ENCODE peak calls at places on chromosomes 5 and 9, in eight cellular contexts. H is adrenal gland; J is BE2C; X is fibroblast of the aortic adventitia; A is K562; G is CD4-positive, alpha-beta T cell; Q is endothelial cell; F is heart left ventricle. P is an unnamed sample.

GRCh38 chr5:139700711-139701693 is 52.9 kb downstream of the CXXC5 start:
- DNase-seq in H (peak), J (no peak), X (no peak), A (peak), G (no peak), Q (no peak), F (no peak), P (no peak)

GRCh38 chr5:149702953-149703646 is 27.0 kb upstream of the PPARGC1B start:
- DNase-seq in H (no peak), J (no peak), X (no peak), A (peak), G (no peak), Q (no peak), F (no peak), P (no peak)

GRCh38 chr9:136572003-136572595 is 26.3 kb upstream of the NOTCH1 start:
- DNase-seq in H (no peak), J (no peak), X (peak), A (no peak), G (no peak), Q (peak), F (peak), P (no peak)

GRCh38 chr9:75880556-75880955 is 9.9 kb upstream of the PCSK5 start:
- DNase-seq in H (no peak), J (no peak), X (peak), A (no peak), G (no peak), Q (no peak), F (no peak), P (no peak)

GRCh38 chr9:101848485-101848919 is 110.1 kb upstream of the GRIN3A start:
- DNase-seq in H (no peak), J (no peak), X (no peak), A (no peak), G (no peak), Q (no peak), F (no peak), P (no peak)

GRCh38 chr9:8978334-8978733 is 1178.8 kb upstream of the DMAC1 start:
- DNase-seq in H (no peak), J (no peak), X (no peak), A (no peak), G (no peak), Q (no peak), F (no peak), P (no peak)

GRCh38 chr9:116286287-116286686 is 132.7 kb downstream of the PAPPA start:
- DNase-seq in H (no peak), J (no peak), X (peak), A (no peak), G (no peak), Q (no peak), F (no peak), P (no peak)

GRCh38 chr5:123937230-123937629 is 425.3 kb downstream of the CSNK1G3 start:
- DNase-seq in H (peak), J (peak), X (peak), A (peak), G (no peak), Q (peak), F (no peak), P (no peak)

GRCh38 chr5:148816822-148817221 is 9.6 kb upstream of the ADRB2 start:
- DNase-seq in H (no peak), J (no peak), X (no peak), A (no peak), G (no peak), Q (no peak), F (no peak), P (no peak)

GRCh38 chr5:158020555-158021418 is 161.8 kb upstream of the CLINT1 start:
- DNase-seq in H (no peak), J (no peak), X (no peak), A (no peak), G (no peak), Q (no peak), F (no peak), P (no peak)

GRCh38 chr9:70452365-70452764 is 37.9 kb upstream of the KLF9 start:
- DNase-seq in H (no peak), J (no peak), X (no peak), A (no peak), G (no peak), Q (no peak), F (no peak), P (no peak)

GRCh38 chr9:88017086-88017485 is 42.8 kb upstream of the CDK20 start:
- DNase-seq in H (no peak), J (no peak), X (peak), A (no peak), G (no peak), Q (no peak), F (no peak), P (no peak)

GRCh38 chr5:22372376-22372775 is 480.8 kb downstream of the CDH12 start:
- DNase-seq in H (no peak), J (no peak), X (no peak), A (no peak), G (no peak), Q (no peak), F (no peak), P (no peak)

GRCh38 chr5:179766726-179767455 is 26.9 kb upstream of the LTC4S start:
- DNase-seq in H (no peak), J (no peak), X (no peak), A (no peak), G (no peak), Q (no peak), F (no peak), P (no peak)

GRCh38 chr5:140312067-140312790 is 9.3 kb upstream of the PFDN1 start:
- DNase-seq in H (no peak), J (no peak), X (peak), A (no peak), G (no peak), Q (no peak), F (no peak), P (no peak)

GRCh38 chr5:178249191-178249989 is 16.8 kb upstream of the PHYKPL start:
- DNase-seq in H (no peak), J (no peak), X (peak), A (no peak), G (peak), Q (no peak), F (peak), P (no peak)

GRCh38 chr5:140362875-140363630 is 3.1 kb downstream of the SLC4A9 start:
- DNase-seq in H (peak), J (peak), X (peak), A (peak), G (peak), Q (peak), F (peak), P (peak)

GRCh38 chr9:129394920-129395279 is 216.8 kb upstream of the IER5L start:
- DNase-seq in H (no peak), J (no peak), X (no peak), A (no peak), G (no peak), Q (no peak), F (no peak), P (no peak)

GRCh38 chr9:21558079-21558478 is 76.0 kb upstream of the IFNE start:
- DNase-seq in H (no peak), J (no peak), X (peak), A (no peak), G (no peak), Q (no peak), F (no peak), P (no peak)

GRCh38 chr5:157524887-157525286 is 50.7 kb downstream of the ADAM19 start:
- DNase-seq in H (no peak), J (no peak), X (no peak), A (no peak), G (no peak), Q (no peak), F (no peak), P (no peak)

GRCh38 chr9:109856785-109857184 is 76.8 kb downstream of the PALM2AKAP2 start:
- DNase-seq in H (peak), J (peak), X (no peak), A (peak), G (no peak), Q (no peak), F (peak), P (no peak)

GRCh38 chr9:108691614-108692013 is 164.2 kb downstream of the ACTL7B start:
- DNase-seq in H (no peak), J (no peak), X (no peak), A (no peak), G (no peak), Q (no peak), F (no peak), P (no peak)

GRCh38 chr5:62489471-62489870 is 76.9 kb downstream of the IPO11 start:
- DNase-seq in H (no peak), J (no peak), X (no peak), A (no peak), G (no peak), Q (no peak), F (no peak), P (no peak)

GRCh38 chr9:127562841-127563523 is 49.1 kb upstream of the STXBP1 start:
- DNase-seq in H (no peak), J (no peak), X (peak), A (no peak), G (no peak), Q (no peak), F (no peak), P (no peak)

GRCh38 chr5:142561029-142561428 is 124.9 kb downstream of the FGF1 start:
- DNase-seq in H (no peak), J (no peak), X (peak), A (no peak), G (no peak), Q (no peak), F (no peak), P (no peak)

GRCh38 chr5:17224858-17225436 is 7.5 kb downstream of the BASP1 start:
- DNase-seq in H (no peak), J (no peak), X (no peak), A (no peak), G (no peak), Q (no peak), F (no peak), P (no peak)

GRCh38 chr5:78648359-78649219 is at the start of gene LHFPL2:
- DNase-seq in H (peak), J (peak), X (peak), A (peak), G (no peak), Q (peak), F (peak), P (peak)

GRCh38 chr9:81619353-81620008 is 69.9 kb downstream of the TLE1 start:
- DNase-seq in H (no peak), J (no peak), X (peak), A (no peak), G (no peak), Q (no peak), F (no peak), P (no peak)

GRCh38 chr9:87556039-87556438 is 58.4 kb downstream of the DAPK1 start:
- DNase-seq in H (no peak), J (no peak), X (no peak), A (no peak), G (no peak), Q (no peak), F (no peak), P (no peak)

GRCh38 chr9:4366649-4367330 is 66.9 kb upstream of the GLIS3 start:
- DNase-seq in H (peak), J (peak), X (peak), A (peak), G (no peak), Q (peak), F (no peak), P (no peak)

GRCh38 chr5:53322257-53322656 is 158.2 kb upstream of the FST start:
- DNase-seq in H (no peak), J (no peak), X (no peak), A (no peak), G (no peak), Q (no peak), F (no peak), P (no peak)

GRCh38 chr5:156094001-156094400 is 233.0 kb upstream of the SGCD start:
- DNase-seq in H (no peak), J (no peak), X (no peak), A (no peak), G (no peak), Q (no peak), F (peak), P (no peak)

GRCh38 chr9:123615381-123615780 is 259.4 kb downstream of the CRB2 start:
- DNase-seq in H (no peak), J (no peak), X (no peak), A (no peak), G (no peak), Q (no peak), F (no peak), P (no peak)

GRCh38 chr9:134243778-134244467 is 79.6 kb upstream of the RNU6ATAC start:
- DNase-seq in H (no peak), J (no peak), X (no peak), A (no peak), G (no peak), Q (no peak), F (peak), P (no peak)

GRCh38 chr5:140642718-140643117 is 3.5 kb downstream of the TMCO6 start:
- DNase-seq in H (no peak), J (no peak), X (peak), A (no peak), G (no peak), Q (no peak), F (no peak), P (no peak)

GRCh38 chr5:157446077-157446930 is 13.7 kb upstream of the NIPAL4 start:
- DNase-seq in H (no peak), J (no peak), X (no peak), A (no peak), G (no peak), Q (no peak), F (no peak), P (no peak)

GRCh38 chr9:76932778-76933177 is 26.9 kb upstream of the PRUNE2 start:
- DNase-seq in H (no peak), J (no peak), X (peak), A (no peak), G (no peak), Q (no peak), F (no peak), P (no peak)

GRCh38 chr9:110036286-110036685 is 171.7 kb downstream of the C9orf152 start:
- DNase-seq in H (no peak), J (no peak), X (peak), A (no peak), G (no peak), Q (no peak), F (no peak), P (no peak)

GRCh38 chr9:129849901-129850300 is 14.6 kb downstream of the USP20 start:
- DNase-seq in H (no peak), J (no peak), X (peak), A (no peak), G (no peak), Q (no peak), F (no peak), P (no peak)

GRCh38 chr5:132478498-132478855 is 12.1 kb downstream of the IRF1 start:
- DNase-seq in H (no peak), J (no peak), X (no peak), A (no peak), G (no peak), Q (no peak), F (no peak), P (no peak)

DNA sequence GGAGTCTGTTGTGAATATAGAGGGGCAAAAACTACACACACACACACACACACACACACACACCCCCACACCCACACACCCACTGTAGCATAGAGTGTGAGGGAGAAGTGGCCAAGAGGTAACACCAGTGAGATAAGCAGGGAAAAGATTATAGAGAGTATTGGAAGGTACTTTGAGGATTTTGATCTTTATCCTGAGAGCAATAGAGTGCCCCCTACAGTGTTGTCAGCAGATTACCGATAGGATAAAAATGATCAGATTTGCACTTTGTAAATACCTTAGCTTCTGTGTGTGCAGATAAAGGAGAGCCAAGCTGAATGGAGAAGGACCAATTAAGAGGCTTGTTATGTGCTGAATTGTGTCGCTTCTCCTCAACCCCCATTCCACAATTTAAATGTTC is 32.3 kb downstream of the ERCC6L2 start:
- DNase-seq in H (no peak), J (no peak), X (no peak), A (no peak), G (no peak), Q (no peak), F (no peak), P (no peak)
- TF ChIP-seq CTCF in H (no peak), J (peak), X (no peak), A (no peak), G (no peak), Q (peak), F (no peak), P (peak)

GRCh38 chr5:61010759-61011460 is 65.9 kb downstream of the NDUFAF2 start:
- DNase-seq in H (no peak), J (no peak), X (no peak), A (peak), G (no peak), Q (peak), F (no peak), P (no peak)
- TF ChIP-seq CTCF in H (no peak), J (peak), X (peak), A (peak), G (no peak), Q (peak), F (no peak), P (peak)

GRCh38 chr9:72753261-72753893 is 199.5 kb downstream of the ALDH1A1 start:
- DNase-seq in H (no peak), J (no peak), X (peak), A (no peak), G (no peak), Q (no peak), F (no peak), P (no peak)
- TF ChIP-seq CTCF in H (peak), J (no peak), X (peak), A (no peak), G (no peak), Q (no peak), F (no peak), P (peak)

DNA sequence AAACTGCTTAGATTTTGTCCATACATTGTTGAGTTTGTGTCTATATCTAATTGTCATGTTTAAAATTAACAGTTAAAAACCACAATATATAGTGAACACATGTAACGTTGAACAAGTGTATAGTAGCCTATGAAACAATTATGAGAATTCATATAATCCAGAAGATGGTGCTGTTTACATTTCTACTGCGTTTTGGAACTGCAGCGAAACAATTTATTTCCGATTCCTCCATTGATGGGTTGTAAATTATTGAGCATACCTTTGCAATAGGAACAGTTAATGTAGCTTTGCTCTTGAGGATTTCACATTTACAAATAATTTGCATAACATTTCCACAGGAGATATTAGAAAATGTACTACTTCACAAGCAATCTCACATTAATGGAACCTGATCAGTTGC is 411.8 kb downstream of the CDH10 start:
- DNase-seq in H (no peak), J (no peak), X (no peak), A (no peak), G (no peak), Q (no peak), F (no peak), P (no peak)
- TF ChIP-seq CTCF in H (peak), J (peak), X (no peak), A (no peak), G (no peak), Q (no peak), F (no peak), P (peak)

GRCh38 chr5:110055301-110055700 is 365.6 kb downstream of the MAN2A1 start:
- DNase-seq in H (no peak), J (no peak), X (no peak), A (no peak), G (no peak), Q (no peak), F (no peak), P (no peak)

GRCh38 chr5:110053205-110053604 is 363.5 kb downstream of the MAN2A1 start:
- DNase-seq in H (no peak), J (no peak), X (no peak), A (no peak), G (no peak), Q (no peak), F (no peak), P (no peak)

GRCh38 chr5:110053824-110054223 is 364.1 kb downstream of the MAN2A1 start:
- DNase-seq in H (no peak), J (no peak), X (no peak), A (no peak), G (no peak), Q (no peak), F (no peak), P (no peak)

GRCh38 chr5:110056580-110057114 is 366.9 kb downstream of the MAN2A1 start:
- DNase-seq in H (no peak), J (no peak), X (no peak), A (no peak), G (no peak), Q (no peak), F (no peak), P (no peak)

GRCh38 chr5:110054240-110054639 is 364.5 kb downstream of the MAN2A1 start:
- DNase-seq in H (no peak), J (peak), X (peak), A (no peak), G (peak), Q (peak), F (peak), P (no peak)
- TF ChIP-seq CTCF in H (no peak), J (peak), X (no peak), A (peak), G (peak), Q (no peak), F (no peak), P (no peak)

DNA sequence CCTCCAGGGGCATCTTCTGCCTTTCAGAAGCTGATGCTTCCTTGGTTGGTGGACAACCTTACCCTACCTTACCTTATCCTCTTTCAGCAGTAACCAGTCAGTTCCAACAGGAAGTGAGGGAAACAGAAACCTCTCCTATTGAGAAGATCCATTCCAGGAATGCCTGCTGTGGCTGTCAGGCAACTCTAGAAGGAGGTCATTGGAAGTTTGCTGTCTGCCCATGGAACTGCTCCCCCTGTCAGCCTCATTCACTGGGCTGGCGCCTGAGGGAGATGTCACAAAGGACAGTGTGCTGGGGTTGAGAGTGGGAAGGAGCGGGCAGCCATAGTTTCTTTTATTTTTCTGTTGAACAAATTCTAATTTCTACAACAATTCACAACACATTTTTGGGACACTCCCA is 54.7 kb downstream of the IRX1 start:
- DNase-seq in H (no peak), J (no peak), X (no peak), A (no peak), G (no peak), Q (no peak), F (no peak), P (no peak)
- TF ChIP-seq CTCF in H (no peak), J (no peak), X (no peak), A (no peak), G (no peak), Q (no peak), F (no peak), P (no peak)